ENCODE peak calls at places on chromosomes 13 and 19, in four cellular contexts. W is K562, Y is HCT116, V is HepG2. S is an unnamed sample.

GRCh38 chr19:1651061-1651547 is 1.3 kb downstream of the TCF3 start:
- DNase-seq in W (no peak), Y (no peak), V (no peak), S (no peak)

GRCh38 chr19:7172794-7173193 is 103.3 kb downstream of the ZNF557 start:
- DNase-seq in W (no peak), Y (no peak), V (no peak), S (no peak)

GRCh38 chr13:51806571-51806970 is 2.6 kb upstream of the DHRS12 start:
- DNase-seq in W (no peak), Y (no peak), V (no peak), S (no peak)

GRCh38 chr13:33207616-33207964 is 78.0 kb downstream of the STARD13 start:
- DNase-seq in W (no peak), Y (no peak), V (peak), S (no peak)

GRCh38 chr19:30752201-30752600 is 380.0 kb downstream of the ZNF536 start:
- DNase-seq in W (no peak), Y (no peak), V (no peak), S (no peak)

GRCh38 chr19:7885818-7886217 is 2.5 kb upstream of the LRRC8E start:
- DNase-seq in W (no peak), Y (no peak), V (no peak), S (no peak)

GRCh38 chr13:51519839-51520238 is 64.4 kb upstream of the WDFY2 start:
- DNase-seq in W (no peak), Y (no peak), V (peak), S (no peak)

GRCh38 chr19:18220632-18221275 is 5.5 kb downstream of the PDE4C start:
- DNase-seq in W (peak), Y (no peak), V (no peak), S (no peak)

GRCh38 chr13:45194081-45194939 is 6.5 kb downstream of the KCTD4 start:
- DNase-seq in W (no peak), Y (no peak), V (no peak), S (no peak)

GRCh38 chr13:79749985-79750551 is 269.1 kb downstream of the NDFIP2 start:
- DNase-seq in W (no peak), Y (no peak), V (no peak), S (no peak)

GRCh38 chr19:35533822-35534521 is 716 bp downstream of the GAPDHS start:
- DNase-seq in W (no peak), Y (no peak), V (peak), S (no peak)

GRCh38 chr19:39539165-39539518 is 819 bp downstream of the EID2 start:
- DNase-seq in W (no peak), Y (no peak), V (peak), S (peak)

GRCh38 chr19:2720777-2721569 is at the start of gene DIRAS1:
- DNase-seq in W (peak), Y (no peak), V (no peak), S (no peak)

GRCh38 chr19:31392514-31392913 is 43.3 kb upstream of the TSHZ3 start:
- DNase-seq in W (no peak), Y (no peak), V (no peak), S (no peak)

GRCh38 chr13:29411493-29411892 is 184.0 kb downstream of the SLC7A1 start:
- DNase-seq in W (no peak), Y (no peak), V (no peak), S (no peak)

GRCh38 chr13:106105153-106105552 is 430.3 kb downstream of the EFNB2 start:
- DNase-seq in W (no peak), Y (no peak), V (no peak), S (no peak)

GRCh38 chr19:8697671-8698432 is 743 bp downstream of the ACTL9 start:
- DNase-seq in W (peak), Y (no peak), V (no peak), S (no peak)

GRCh38 chr19:58570770-58571574 is 2.2 kb downstream of the MZF1 start:
- DNase-seq in W (no peak), Y (no peak), V (no peak), S (no peak)

GRCh38 chr13:98986226-98986846 is 8.5 kb upstream of the DOCK9 start:
- DNase-seq in W (no peak), Y (no peak), V (peak), S (no peak)

GRCh38 chr19:40154121-40154680 is 37.0 kb upstream of the MAP3K10 start:
- DNase-seq in W (no peak), Y (no peak), V (no peak), S (no peak)

GRCh38 chr13:73677041-73677589 is 457.1 kb downstream of the KLF12 start:
- DNase-seq in W (no peak), Y (no peak), V (no peak), S (no peak)

GRCh38 chr19:57651654-57651996 is 17.1 kb upstream of the ZSCAN4 start:
- DNase-seq in W (no peak), Y (no peak), V (no peak), S (no peak)

GRCh38 chr19:48558018-48558684 is 6.2 kb downstream of the SULT2B1 start:
- DNase-seq in W (peak), Y (peak), V (peak), S (no peak)
- TF ChIP-seq POLR2AphosphoS5 in W (no peak), Y (peak), V (no peak), S (no peak)

DNA sequence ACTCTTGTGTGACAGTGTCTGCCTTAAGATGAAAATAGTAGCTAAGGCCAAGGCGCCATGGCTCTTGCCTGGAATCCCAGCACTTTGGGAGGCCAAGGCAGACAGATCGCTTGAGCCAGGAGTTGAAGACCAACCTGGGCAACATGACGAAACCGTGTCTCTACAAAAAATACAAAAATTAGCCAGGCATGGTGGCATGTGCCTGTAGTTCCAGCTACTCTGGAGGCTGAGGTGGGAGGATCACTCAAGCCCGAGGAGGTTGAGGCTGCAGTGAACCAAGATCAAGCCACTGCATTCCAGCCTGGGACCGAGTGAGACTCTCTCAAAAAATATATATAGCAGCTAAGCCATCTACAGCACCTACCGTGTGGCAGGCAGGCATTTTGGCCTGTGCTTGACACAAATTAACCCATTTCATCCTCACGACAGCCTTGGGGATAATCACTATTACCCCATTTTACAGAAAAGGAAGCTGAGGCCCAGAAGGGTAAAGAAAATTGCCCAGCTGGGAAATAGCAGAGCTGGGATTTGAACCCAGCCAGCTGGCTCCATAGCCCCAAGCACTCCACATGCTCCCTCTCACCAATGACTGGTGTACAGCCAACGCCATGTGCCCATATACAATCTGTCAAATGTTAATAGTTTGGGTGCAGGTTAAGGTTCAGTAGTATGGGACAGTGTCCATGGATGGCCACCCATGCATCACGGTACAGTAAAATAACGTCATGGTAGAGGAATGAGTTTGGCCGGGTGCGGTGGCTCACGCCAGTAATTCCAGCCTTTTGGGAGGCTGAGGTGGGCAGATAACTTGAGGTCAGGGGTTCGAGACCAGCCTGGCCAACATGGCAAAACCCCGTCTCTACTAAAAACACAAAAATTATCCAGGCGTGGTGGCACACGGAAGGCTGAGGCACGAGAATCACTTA is 3.1 kb downstream of the SLC1A5 start:
- DNase-seq in W (no peak), Y (no peak), V (no peak), S (no peak)
- TF ChIP-seq TCF7L2 in W (no peak), Y (no peak), V (no peak), S (no peak)

DNA sequence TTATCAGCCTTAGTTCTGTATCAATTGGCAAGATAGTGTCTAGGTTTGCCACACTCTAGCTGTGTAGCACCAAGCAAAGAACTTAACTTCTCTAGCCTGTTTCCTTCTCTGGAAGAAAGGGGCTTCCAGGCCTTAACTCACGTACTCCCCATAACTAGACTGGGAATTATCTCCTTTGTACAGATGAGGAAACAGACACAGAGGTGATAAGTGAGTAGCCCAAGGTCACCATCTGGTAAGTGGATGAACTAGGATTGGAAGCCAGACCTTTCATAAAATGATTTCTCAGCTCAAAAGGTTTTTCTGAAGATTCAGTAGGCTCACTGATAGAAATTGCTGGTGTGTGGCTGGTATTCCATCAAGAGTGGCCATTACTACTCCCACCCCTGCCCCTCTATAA is 3.1 kb downstream of the ZNF428 start:
- DNase-seq in W (no peak), Y (no peak), V (no peak), S (no peak)
- TF ChIP-seq REST in W (no peak), Y (no peak), V (no peak), S (no peak)

GRCh38 chr19:49853852-49854849 is 3.2 kb downstream of the PTOV1 start:
- DNase-seq in W (no peak), Y (no peak), V (no peak), S (no peak)
- TF ChIP-seq POLR2AphosphoS5 in W (no peak), Y (no peak), V (no peak), S (no peak)

GRCh38 chr13:59409651-59410200 is 754.0 kb downstream of the DIAPH3 start:
- DNase-seq in W (no peak), Y (no peak), V (no peak), S (no peak)
- TF ChIP-seq TCF7L2 in W (no peak), Y (no peak), V (no peak), S (no peak)

DNA sequence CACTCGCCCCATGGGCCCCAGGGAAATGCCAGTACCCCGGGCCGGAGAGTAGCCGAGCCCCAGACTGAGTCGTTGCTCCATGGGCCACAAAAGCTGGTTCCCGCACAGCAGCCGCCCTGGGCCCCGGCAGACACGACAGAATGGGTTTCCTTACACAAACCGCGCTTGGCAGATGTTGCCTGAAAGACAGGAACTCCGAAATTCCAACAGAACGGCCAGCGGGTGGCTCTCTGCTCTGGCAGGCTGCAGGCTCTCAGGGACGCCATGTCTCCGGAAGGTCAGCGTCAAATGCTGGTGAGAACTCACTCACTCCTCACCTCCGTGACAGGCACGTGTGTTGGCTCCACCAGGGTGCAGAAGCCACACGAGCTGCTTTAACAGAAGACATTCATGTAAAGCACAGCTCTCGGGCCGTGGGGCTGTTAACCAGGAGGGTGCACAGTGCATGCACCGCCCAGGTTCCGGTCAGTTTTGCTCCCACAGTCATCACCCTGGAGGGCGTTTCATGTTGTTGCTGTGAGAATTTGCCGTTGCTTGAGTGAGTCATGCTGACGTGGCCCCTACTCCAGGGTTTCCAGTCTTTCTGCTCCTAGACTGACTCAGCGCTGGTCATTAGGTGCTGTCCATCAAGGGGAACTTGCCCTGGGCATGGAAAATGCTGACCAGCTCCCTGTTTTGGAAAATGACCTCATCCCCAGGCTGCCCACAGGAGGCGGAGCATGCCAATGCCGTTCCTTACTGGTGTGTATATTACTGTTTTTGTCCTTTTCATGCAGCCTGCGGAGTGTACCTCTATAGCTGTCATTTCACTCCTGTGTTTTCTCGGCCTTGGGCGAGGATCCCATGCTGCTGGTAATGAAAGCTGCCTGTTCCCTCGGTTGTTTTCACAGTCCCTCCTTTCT is 44.8 kb downstream of the ANKRD10 start:
- DNase-seq in W (peak), Y (peak), V (peak), S (peak)
- TF ChIP-seq REST in W (no peak), Y (no peak), V (peak), S (no peak)

DNA sequence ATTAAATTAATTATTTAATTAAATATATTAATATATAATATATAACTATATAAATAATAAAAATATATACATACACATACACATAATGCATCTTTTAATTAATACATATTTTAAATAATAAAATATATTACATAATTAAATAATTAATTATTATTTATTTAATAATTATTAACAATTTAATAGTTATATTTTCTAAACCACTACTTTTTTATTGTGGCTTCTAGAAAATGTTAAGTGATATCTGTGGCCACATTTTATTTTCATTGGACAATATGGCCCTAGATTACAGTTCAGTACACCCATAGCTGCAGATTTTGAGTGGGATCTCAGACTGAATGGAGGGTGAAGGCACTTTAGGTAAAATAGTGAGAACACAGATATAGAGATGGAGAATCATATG is 335.7 kb downstream of the NALCN start:
- DNase-seq in W (no peak), Y (no peak), V (no peak), S (no peak)
- TF ChIP-seq POLR2AphosphoS5 in W (no peak), Y (no peak), V (no peak), S (no peak)